ENCODE peak calls at places on chromosomes 11 and 22, in six cellular contexts. U is pancreas, J is AG09309, Q is epithelial cell of esophagus, P is A549, G is WTC11. C is an unnamed sample.

GRCh38 chr11:9550209-9550628 is 23.3 kb upstream of the WEE1 start:
- DNase-seq in G (no peak), Q (no peak), U (no peak), J (no peak), P (no peak), C (no peak)

GRCh38 chr11:92342886-92343285 is 118.3 kb downstream of the FAT3 start:
- DNase-seq in P (no peak), G (no peak), J (no peak), Q (no peak), U (no peak), C (no peak)

GRCh38 chr11:117600261-117600783 is 196.7 kb downstream of the DSCAML1 start:
- DNase-seq in G (no peak), U (no peak), Q (no peak), P (no peak), J (no peak), C (no peak)

GRCh38 chr11:42521994-42522393 is 789.8 kb upstream of the API5 start:
- DNase-seq in U (no peak), J (no peak), Q (no peak), P (no peak), G (no peak), C (no peak)

GRCh38 chr11:15073361-15074205 is at the start of gene CALCB:
- DNase-seq in G (peak; percentile 65), P (no peak), J (no peak), Q (peak; percentile 57), U (peak; percentile 51), C (no peak)

GRCh38 chr11:92642146-92642919 is 327.1 kb upstream of the MTNR1B start:
- DNase-seq in G (no peak), Q (peak; percentile 38), J (no peak), P (no peak), U (no peak), C (no peak)

GRCh38 chr22:40466976-40467375 is 96.6 kb downstream of the SGSM3 start:
- DNase-seq in U (no peak), P (no peak), Q (no peak), G (no peak), J (no peak), C (no peak)

GRCh38 chr22:35567214-35567792 is 26.7 kb downstream of the RASD2 start:
- DNase-seq in Q (no peak), P (no peak), J (no peak), U (no peak), G (no peak), C (no peak)

GRCh38 chr11:61150656-61151544 is 10.3 kb downstream of the VPS37C start:
- DNase-seq in G (no peak), J (no peak), U (no peak), P (no peak), Q (no peak), C (no peak)

GRCh38 chr11:120192831-120193625 is 17.8 kb upstream of the OAF start:
- DNase-seq in G (no peak), J (no peak), Q (no peak), P (no peak), U (no peak), C (no peak)

GRCh38 chr11:118068206-118068944 is 8.5 kb upstream of the TMPRSS4 start:
- DNase-seq in U (no peak), J (no peak), P (no peak), G (peak; percentile 68), Q (no peak), C (no peak)

GRCh38 chr22:45534339-45535192 is 31.9 kb downstream of the FBLN1 start:
- DNase-seq in J (no peak), G (no peak), P (no peak), U (no peak), Q (no peak), C (no peak)

GRCh38 chr22:45535400-45535799 is 32.7 kb downstream of the FBLN1 start:
- DNase-seq in U (no peak), Q (no peak), G (no peak), P (no peak), J (no peak), C (no peak)

GRCh38 chr22:45540122-45540521 is 37.4 kb downstream of the FBLN1 start:
- DNase-seq in P (no peak), Q (no peak), G (no peak), J (no peak), U (no peak), C (no peak)

GRCh38 chr22:45538284-45538683 is 35.6 kb downstream of the FBLN1 start:
- DNase-seq in G (no peak), Q (no peak), U (no peak), J (no peak), P (no peak), C (no peak)

GRCh38 chr22:45537734-45538181 is 35.1 kb downstream of the FBLN1 start:
- DNase-seq in J (peak; percentile 71), Q (peak; percentile 100), P (no peak), G (no peak), U (no peak), C (peak; percentile 30)
- TF ChIP-seq CTCF in J (no peak), Q (no peak), P (no peak), G (no peak), U (no peak), C (no peak)

GRCh38 chr11:108498816-108499408 is 728 bp upstream of the POGLUT3 start:
- DNase-seq in J (no peak), P (no peak), Q (no peak), U (peak; percentile 12), G (peak; percentile 25), C (peak; percentile 10)

GRCh38 chr11:108497317-108498045 is 703 bp downstream of the POGLUT3 start:
- DNase-seq in J (peak; percentile 95), Q (peak; percentile 97), G (peak; percentile 74), P (peak; percentile 82), U (peak; percentile 90), C (peak; percentile 85)

GRCh38 chr11:108496643-108497256 is 1.4 kb downstream of the POGLUT3 start:
- DNase-seq in G (no peak), U (no peak), P (no peak), Q (no peak), J (no peak), C (no peak)

GRCh38 chr11:108500169-108500568 is 2.0 kb upstream of the POGLUT3 start:
- DNase-seq in J (no peak), G (no peak), U (no peak), P (no peak), Q (peak; percentile 71), C (no peak)

GRCh38 chr11:108498046-108498815 is at the start of gene POGLUT3:
- DNase-seq in P (peak; percentile 35), Q (no peak), J (no peak), U (peak; percentile 57), G (peak; percentile 68), C (peak; percentile 77)
- TF ChIP-seq CTCF in P (no peak), Q (no peak), J (no peak), U (no peak), G (no peak), C (no peak)

GRCh38 chr11:46535688-46536087 is 58.1 kb downstream of the AMBRA1 start:
- DNase-seq in Q (no peak), P (no peak), U (no peak), J (no peak), G (no peak), C (no peak)

GRCh38 chr11:46533396-46534110 is 60.3 kb downstream of the AMBRA1 start:
- DNase-seq in G (no peak), J (no peak), U (no peak), Q (no peak), P (no peak), C (peak; percentile 0)

GRCh38 chr11:46534713-46535112 is 59.1 kb downstream of the AMBRA1 start:
- DNase-seq in U (no peak), J (no peak), G (no peak), P (no peak), Q (no peak), C (no peak)

GRCh38 chr11:46537851-46538295 is 56.0 kb downstream of the AMBRA1 start:
- DNase-seq in Q (peak; percentile 83), U (peak; percentile 63), J (no peak), G (peak; percentile 76), P (peak; percentile 75), C (no peak)

DNA sequence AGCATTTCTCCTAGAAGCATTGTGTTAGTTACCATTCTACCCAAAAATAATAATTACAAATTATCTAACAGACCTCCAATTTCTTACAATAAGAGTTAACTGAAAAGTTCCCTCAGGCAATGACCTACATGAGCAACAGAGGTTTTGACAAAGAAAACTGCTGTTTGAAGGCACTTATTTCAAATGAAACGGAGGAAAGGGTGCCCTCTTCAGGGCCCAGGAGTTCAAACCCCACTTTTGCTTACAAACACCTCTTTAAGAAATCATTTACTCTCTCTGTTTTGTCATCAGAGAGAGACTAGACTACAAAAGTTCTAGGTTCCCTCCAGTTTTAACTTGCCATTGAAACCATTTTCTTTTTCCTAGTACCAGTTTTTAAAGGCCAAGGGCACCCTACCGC is 56.7 kb downstream of the AMBRA1 start:
- DNase-seq in G (no peak), P (no peak), J (no peak), Q (no peak), U (no peak), C (no peak)
- TF ChIP-seq CTCF in G (no peak), P (peak; percentile 7), J (peak; percentile 24), Q (peak; percentile 13), U (no peak), C (no peak)

GRCh38 chr11:64220798-64221197 is 5.2 kb downstream of the TRPT1 start:
- DNase-seq in G (no peak), P (no peak), J (no peak), U (no peak), Q (no peak), C (no peak)

GRCh38 chr11:64224151-64224890 is 1.7 kb downstream of the TRPT1 start:
- DNase-seq in Q (peak; percentile 75), U (peak; percentile 31), P (no peak), G (no peak), J (no peak), C (peak; percentile 35)

GRCh38 chr11:64224891-64225607 is 937 bp downstream of the TRPT1 start:
- DNase-seq in U (no peak), Q (no peak), P (no peak), J (no peak), G (no peak), C (no peak)

GRCh38 chr11:64222651-64223000 is 3.4 kb downstream of the TRPT1 start:
- DNase-seq in J (no peak), G (no peak), P (no peak), U (no peak), Q (no peak), C (no peak)

DNA sequence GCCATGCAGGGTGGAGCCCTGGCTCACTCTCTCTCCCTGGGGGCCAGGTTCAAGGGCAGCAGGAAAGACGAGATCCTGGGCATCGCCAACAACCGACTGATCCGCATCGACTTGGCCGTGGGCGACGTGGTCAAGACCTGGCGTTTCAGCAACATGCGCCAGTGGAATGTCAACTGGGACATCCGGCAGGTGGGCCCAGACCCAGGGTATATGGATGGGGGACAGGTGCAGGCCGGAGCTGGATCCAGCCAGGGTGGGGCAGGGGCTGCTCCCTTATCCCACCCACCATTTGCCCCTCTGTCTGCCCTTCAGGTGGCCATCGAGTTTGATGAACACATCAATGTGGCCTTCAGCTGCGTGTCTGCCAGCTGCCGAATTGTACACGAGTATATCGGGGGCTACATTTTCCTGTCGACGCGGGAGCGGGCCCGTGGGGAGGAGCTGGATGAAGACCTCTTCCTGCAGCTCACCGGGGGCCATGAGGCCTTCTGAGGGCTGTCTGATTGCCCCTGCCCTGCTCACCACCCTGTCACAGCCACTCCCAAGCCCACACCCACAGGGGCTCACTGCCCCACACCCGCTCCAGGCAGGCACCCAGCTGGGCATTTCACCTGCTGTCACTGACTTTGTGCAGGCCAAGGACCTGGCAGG is 2.9 kb downstream of the TRPT1 start:
- DNase-seq in G (no peak), U (peak; percentile 35), P (no peak), Q (no peak), J (no peak), C (no peak)
- TF ChIP-seq CTCF in G (no peak), U (no peak), P (no peak), Q (no peak), J (no peak), C (no peak)